ENCODE peak calls at places on chromosomes 13 and 19, in six cellular contexts. One of them, this sample, is unnamed.

GRCh38 chr19:38663957-38664502 is 16.6 kb downstream of the ACTN4 start:
- DNase-seq in tibial nerve: no peak
- DNase-seq in right atrium auricular region: no peak
- DNase-seq in cardiac muscle cell: no peak
- DNase-seq in heart left ventricle: peak; percentile 66
- DNase-seq in left ventricle myocardium inferior: peak; percentile 70
- DNase-seq in this sample: peak; percentile 67

GRCh38 chr13:77305276-77305675 is 21.6 kb downstream of the MYCBP2 start:
- DNase-seq in tibial nerve: no peak
- DNase-seq in right atrium auricular region: no peak
- DNase-seq in left ventricle myocardium inferior: no peak
- DNase-seq in cardiac muscle cell: no peak
- DNase-seq in heart left ventricle: no peak
- DNase-seq in this sample: no peak

GRCh38 chr19:54062643-54063042 is 1.1 kb downstream of the VSTM1 start:
- DNase-seq in cardiac muscle cell: no peak
- DNase-seq in heart left ventricle: peak; percentile 26
- DNase-seq in right atrium auricular region: no peak
- DNase-seq in left ventricle myocardium inferior: peak; percentile 26
- DNase-seq in tibial nerve: no peak
- DNase-seq in this sample: no peak

GRCh38 chr19:49950956-49951526 is 9.9 kb downstream of the SIGLEC11 start:
- DNase-seq in tibial nerve: no peak
- DNase-seq in right atrium auricular region: no peak
- DNase-seq in left ventricle myocardium inferior: no peak
- DNase-seq in heart left ventricle: no peak
- DNase-seq in cardiac muscle cell: no peak
- DNase-seq in this sample: no peak

GRCh38 chr19:5823579-5824281 is 15.8 kb downstream of the FUT6 start:
- DNase-seq in tibial nerve: no peak
- DNase-seq in heart left ventricle: no peak
- DNase-seq in cardiac muscle cell: no peak
- DNase-seq in left ventricle myocardium inferior: no peak
- DNase-seq in right atrium auricular region: no peak
- DNase-seq in this sample: no peak

GRCh38 chr19:1783874-1784273 is 28.2 kb downstream of the ATP8B3 start:
- DNase-seq in heart left ventricle: no peak
- DNase-seq in right atrium auricular region: no peak
- DNase-seq in cardiac muscle cell: no peak
- DNase-seq in left ventricle myocardium inferior: no peak
- DNase-seq in tibial nerve: no peak
- DNase-seq in this sample: no peak

GRCh38 chr19:36245210-36246005 is 30.5 kb downstream of the ZNF146 start:
- DNase-seq in right atrium auricular region: no peak
- DNase-seq in heart left ventricle: no peak
- DNase-seq in cardiac muscle cell: peak; percentile 26
- DNase-seq in left ventricle myocardium inferior: no peak
- DNase-seq in tibial nerve: no peak
- DNase-seq in this sample: no peak

GRCh38 chr19:39659791-39660190 is 4.1 kb downstream of the LGALS16 start:
- DNase-seq in left ventricle myocardium inferior: no peak
- DNase-seq in cardiac muscle cell: no peak
- DNase-seq in heart left ventricle: no peak
- DNase-seq in right atrium auricular region: no peak
- DNase-seq in tibial nerve: no peak
- DNase-seq in this sample: no peak

GRCh38 chr13:33743438-33744368 is 74.2 kb upstream of the RFC3 start:
- DNase-seq in left ventricle myocardium inferior: no peak
- DNase-seq in cardiac muscle cell: peak; percentile 15
- DNase-seq in tibial nerve: no peak
- DNase-seq in right atrium auricular region: no peak
- DNase-seq in heart left ventricle: no peak
- DNase-seq in this sample: no peak

GRCh38 chr19:39582891-39583625 is 19.3 kb upstream of the LGALS13 start:
- DNase-seq in heart left ventricle: no peak
- DNase-seq in left ventricle myocardium inferior: no peak
- DNase-seq in right atrium auricular region: no peak
- DNase-seq in tibial nerve: no peak
- DNase-seq in cardiac muscle cell: no peak
- DNase-seq in this sample: no peak

GRCh38 chr19:10751109-10751972 is 33.5 kb downstream of the DNM2 start:
- DNase-seq in heart left ventricle: peak; percentile 52
- DNase-seq in left ventricle myocardium inferior: peak; percentile 42
- DNase-seq in cardiac muscle cell: no peak
- DNase-seq in tibial nerve: no peak
- DNase-seq in right atrium auricular region: no peak
- DNase-seq in this sample: no peak

GRCh38 chr19:23758187-23759074 is at the start of gene ZNF681:
- DNase-seq in heart left ventricle: peak; percentile 88
- DNase-seq in tibial nerve: peak; percentile 81
- DNase-seq in right atrium auricular region: peak; percentile 92
- DNase-seq in left ventricle myocardium inferior: peak; percentile 89
- DNase-seq in cardiac muscle cell: peak; percentile 94
- DNase-seq in this sample: peak; percentile 90

GRCh38 chr13:26978081-26978860 is 193.3 kb downstream of the USP12 start:
- DNase-seq in cardiac muscle cell: no peak
- DNase-seq in right atrium auricular region: no peak
- DNase-seq in tibial nerve: no peak
- DNase-seq in left ventricle myocardium inferior: no peak
- DNase-seq in heart left ventricle: peak; percentile 34
- DNase-seq in this sample: no peak
- H3K4me1 ChIP-seq in cardiac muscle cell: peaks cover 23% of the 10 kb centered on the region
- H3K4me1 ChIP-seq in right atrium auricular region: peaks cover 17% of the 10 kb centered on the region
- H3K4me1 ChIP-seq in tibial nerve: no peaks in the 10 kb centered on the region
- H3K4me1 ChIP-seq in left ventricle myocardium inferior: peaks cover 27% of the 10 kb centered on the region
- H3K4me1 ChIP-seq in heart left ventricle: peaks cover 6% of the 10 kb centered on the region
- H3K4me1 ChIP-seq in this sample: no peaks in the 10 kb centered on the region

GRCh38 chr19:51986309-51987291 is at the start of gene ZNF350:
- DNase-seq in heart left ventricle: peak; percentile 96
- DNase-seq in right atrium auricular region: peak; percentile 94
- DNase-seq in left ventricle myocardium inferior: peak; percentile 90
- DNase-seq in cardiac muscle cell: peak; percentile 98
- DNase-seq in tibial nerve: peak; percentile 97
- DNase-seq in this sample: peak; percentile 93
- TF ChIP-seq CTCF in heart left ventricle: no peak
- TF ChIP-seq CTCF in right atrium auricular region: no peak
- TF ChIP-seq CTCF in left ventricle myocardium inferior: no peak
- TF ChIP-seq CTCF in cardiac muscle cell: no peak
- TF ChIP-seq CTCF in tibial nerve: peak; percentile 20
- TF ChIP-seq CTCF in this sample: no peak

DNA sequence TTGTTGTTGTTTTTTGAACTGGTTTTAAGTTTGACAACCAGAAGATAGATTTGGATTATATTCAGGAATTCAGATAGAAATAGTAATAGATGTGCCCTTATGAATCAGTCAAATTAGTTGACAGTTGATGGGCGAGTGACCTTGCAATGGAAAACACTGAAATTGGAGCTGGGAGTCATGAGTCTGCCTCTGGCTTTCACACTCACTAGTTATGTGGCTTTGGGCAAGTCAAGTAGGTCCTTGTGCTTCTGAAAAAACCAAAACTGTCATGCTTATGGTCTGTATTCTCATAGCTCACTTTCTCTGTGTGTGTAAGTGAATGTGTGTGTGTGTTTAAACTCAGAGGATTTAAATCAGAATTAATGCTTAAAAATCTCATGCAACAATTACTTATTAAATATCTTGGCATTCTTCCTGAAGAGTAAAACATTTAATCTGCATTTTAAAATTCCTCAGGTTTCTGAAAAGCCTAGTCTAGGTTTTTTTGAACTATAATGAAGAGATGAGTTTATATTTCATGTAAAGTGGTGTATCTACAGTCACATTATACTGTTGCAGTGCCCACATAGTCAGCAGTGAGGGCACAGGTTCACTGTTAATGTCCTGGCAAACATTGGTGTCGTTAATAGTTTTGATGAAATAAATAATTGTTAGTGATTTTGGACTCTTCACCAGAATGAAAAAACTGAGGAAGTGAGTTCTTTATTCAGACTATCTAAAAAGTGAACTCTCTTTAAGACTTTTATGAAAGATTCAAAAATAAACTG is 32.5 kb downstream of the UCHL3 start:
- DNase-seq in left ventricle myocardium inferior: no peak
- DNase-seq in heart left ventricle: no peak
- DNase-seq in tibial nerve: no peak
- DNase-seq in right atrium auricular region: no peak
- DNase-seq in cardiac muscle cell: no peak
- DNase-seq in this sample: peak; percentile 7
- H3K9me3 ChIP-seq in left ventricle myocardium inferior: peaks cover 14% of the 10 kb centered on the region
- H3K9me3 ChIP-seq in heart left ventricle: peaks cover 4% of the 10 kb centered on the region
- H3K9me3 ChIP-seq in tibial nerve: no peaks in the 10 kb centered on the region
- H3K9me3 ChIP-seq in right atrium auricular region: peaks cover 9% of the 10 kb centered on the region
- H3K9me3 ChIP-seq in cardiac muscle cell: no peaks in the 10 kb centered on the region
- H3K9me3 ChIP-seq in this sample: peaks cover 14% of the 10 kb centered on the region

GRCh38 chr19:29667941-29668340 is 2.7 kb downstream of the PLEKHF1 start:
- DNase-seq in left ventricle myocardium inferior: no peak
- DNase-seq in tibial nerve: no peak
- DNase-seq in cardiac muscle cell: no peak
- DNase-seq in right atrium auricular region: no peak
- DNase-seq in heart left ventricle: no peak
- DNase-seq in this sample: no peak
- H3K4me1 ChIP-seq in left ventricle myocardium inferior: peaks cover 98% of the 10 kb centered on the region
- H3K4me1 ChIP-seq in tibial nerve: no peaks in the 10 kb centered on the region
- H3K4me1 ChIP-seq in cardiac muscle cell: peaks cover 11% of the 10 kb centered on the region
- H3K4me1 ChIP-seq in right atrium auricular region: peaks cover 75% of the 10 kb centered on the region
- H3K4me1 ChIP-seq in heart left ventricle: peaks cover 24% of the 10 kb centered on the region
- H3K4me1 ChIP-seq in this sample: peaks cover 71% of the 10 kb centered on the region

DNA sequence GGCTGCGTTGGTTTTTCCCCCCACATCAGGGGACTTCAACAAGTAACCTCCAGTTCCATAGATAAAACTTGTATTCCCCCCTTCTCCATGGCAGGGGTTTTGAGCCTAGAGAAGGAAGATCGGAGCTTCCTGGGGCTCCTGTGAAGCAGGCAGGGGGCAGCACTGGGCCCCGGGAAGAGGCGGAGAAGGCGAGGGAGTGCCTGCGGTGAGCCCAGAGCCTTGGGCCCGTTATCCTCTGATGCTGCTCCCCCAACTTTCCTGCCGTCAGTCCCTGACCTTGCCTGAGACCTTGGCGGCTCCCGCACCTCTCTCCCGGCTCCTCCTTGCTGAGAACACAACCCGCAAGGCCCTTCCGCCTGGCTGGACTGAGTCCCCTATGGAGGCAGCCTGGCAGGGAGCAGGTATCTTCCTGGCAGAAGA is 2.5 kb downstream of the LIPE start:
- DNase-seq in cardiac muscle cell: no peak
- DNase-seq in left ventricle myocardium inferior: no peak
- DNase-seq in tibial nerve: no peak
- DNase-seq in right atrium auricular region: no peak
- DNase-seq in heart left ventricle: no peak
- DNase-seq in this sample: no peak
- TF ChIP-seq CTCF in cardiac muscle cell: peak; percentile 44
- TF ChIP-seq CTCF in left ventricle myocardium inferior: peak; percentile 45
- TF ChIP-seq CTCF in tibial nerve: no peak
- TF ChIP-seq CTCF in right atrium auricular region: no peak
- TF ChIP-seq CTCF in heart left ventricle: no peak
- TF ChIP-seq CTCF in this sample: no peak

GRCh38 chr19:9342610-9343304 is 18.8 kb downstream of the ZNF559 start:
- DNase-seq in tibial nerve: no peak
- DNase-seq in heart left ventricle: no peak
- DNase-seq in left ventricle myocardium inferior: no peak
- DNase-seq in right atrium auricular region: no peak
- DNase-seq in cardiac muscle cell: no peak
- DNase-seq in this sample: no peak
- H3K9me3 ChIP-seq in tibial nerve: peaks cover 100% of the 10 kb centered on the region
- H3K9me3 ChIP-seq in heart left ventricle: peaks cover 100% of the 10 kb centered on the region
- H3K9me3 ChIP-seq in left ventricle myocardium inferior: peaks cover 100% of the 10 kb centered on the region
- H3K9me3 ChIP-seq in right atrium auricular region: peaks cover 100% of the 10 kb centered on the region
- H3K9me3 ChIP-seq in cardiac muscle cell: peaks cover 16% of the 10 kb centered on the region
- H3K9me3 ChIP-seq in this sample: peaks cover 93% of the 10 kb centered on the region

GRCh38 chr13:59352600-59352999 is 811.1 kb downstream of the DIAPH3 start:
- DNase-seq in tibial nerve: no peak
- DNase-seq in right atrium auricular region: no peak
- DNase-seq in cardiac muscle cell: no peak
- DNase-seq in heart left ventricle: no peak
- DNase-seq in left ventricle myocardium inferior: no peak
- DNase-seq in this sample: no peak
- H3K4me1 ChIP-seq in tibial nerve: no peaks in the 10 kb centered on the region
- H3K4me1 ChIP-seq in right atrium auricular region: no peaks in the 10 kb centered on the region
- H3K4me1 ChIP-seq in cardiac muscle cell: no peaks in the 10 kb centered on the region
- H3K4me1 ChIP-seq in heart left ventricle: peaks cover 12% of the 10 kb centered on the region
- H3K4me1 ChIP-seq in left ventricle myocardium inferior: peaks cover 38% of the 10 kb centered on the region
- H3K4me1 ChIP-seq in this sample: peaks cover 10% of the 10 kb centered on the region

GRCh38 chr13:101258071-101258470 is 158.2 kb downstream of the NALCN start:
- DNase-seq in cardiac muscle cell: peak; percentile 11
- DNase-seq in right atrium auricular region: no peak
- DNase-seq in left ventricle myocardium inferior: no peak
- DNase-seq in heart left ventricle: no peak
- DNase-seq in tibial nerve: no peak
- DNase-seq in this sample: no peak
- TF ChIP-seq CTCF in cardiac muscle cell: no peak
- TF ChIP-seq CTCF in right atrium auricular region: no peak
- TF ChIP-seq CTCF in left ventricle myocardium inferior: no peak
- TF ChIP-seq CTCF in heart left ventricle: no peak
- TF ChIP-seq CTCF in tibial nerve: no peak
- TF ChIP-seq CTCF in this sample: no peak

GRCh38 chr19:51965583-51965982 is 21.1 kb downstream of the ZNF350 start:
- DNase-seq in heart left ventricle: no peak
- DNase-seq in right atrium auricular region: no peak
- DNase-seq in cardiac muscle cell: no peak
- DNase-seq in tibial nerve: no peak
- DNase-seq in left ventricle myocardium inferior: no peak
- DNase-seq in this sample: no peak
- H3K9me3 ChIP-seq in heart left ventricle: peaks cover 69% of the 10 kb centered on the region
- H3K9me3 ChIP-seq in right atrium auricular region: peaks cover 87% of the 10 kb centered on the region
- H3K9me3 ChIP-seq in cardiac muscle cell: no peaks in the 10 kb centered on the region
- H3K9me3 ChIP-seq in tibial nerve: peaks cover 85% of the 10 kb centered on the region
- H3K9me3 ChIP-seq in left ventricle myocardium inferior: peaks cover 100% of the 10 kb centered on the region
- H3K9me3 ChIP-seq in this sample: peaks cover 93% of the 10 kb centered on the region

This sample was measured in psoas muscle.